ENCODE peak calls at places on chromosomes 6 and 20, in six cellular contexts. H is GM12878, M is A549, J is HepG2, A is K562, V is endothelial cell of umbilical vein. W is an unnamed sample.

GRCh38 chr6:148440877-148441453 is 98.3 kb downstream of the SASH1 start:
- DNase-seq in H (no peak), M (peak), J (peak), A (no peak), V (peak), W (no peak)

GRCh38 chr6:105346052-105346451 is 56.8 kb downstream of the PREP start:
- DNase-seq in H (no peak), M (no peak), J (peak), A (no peak), V (no peak), W (no peak)

GRCh38 chr6:113362542-113363430 is 494.4 kb upstream of the MARCKS start:
- DNase-seq in H (no peak), M (no peak), J (no peak), A (peak), V (no peak), W (no peak)

GRCh38 chr6:3776881-3777507 is 25.5 kb upstream of the PXDC1 start:
- DNase-seq in H (no peak), M (peak), J (peak), A (no peak), V (no peak), W (peak)

GRCh38 chr20:24701027-24701426 is 231.6 kb downstream of the SYNDIG1 start:
- DNase-seq in H (no peak), M (no peak), J (no peak), A (no peak), V (no peak), W (no peak)

GRCh38 chr6:154157082-154157481 is 118.0 kb downstream of the OPRM1 start:
- DNase-seq in H (no peak), M (no peak), J (no peak), A (no peak), V (no peak), W (no peak)

GRCh38 chr20:63272105-63273078 is at the start of gene ARFGAP1:
- DNase-seq in H (peak), M (peak), J (peak), A (peak), V (peak), W (peak)

GRCh38 chr6:26431258-26432162 is 8.8 kb upstream of the BTN3A3 start:
- DNase-seq in H (no peak), M (no peak), J (no peak), A (no peak), V (no peak), W (no peak)

GRCh38 chr20:36491901-36492617 is 49.3 kb upstream of the MYL9 start:
- DNase-seq in H (no peak), M (no peak), J (no peak), A (no peak), V (peak), W (peak)

GRCh38 chr6:131135244-131136020 is at the start of gene AKAP7:
- DNase-seq in H (no peak), M (peak), J (peak), A (peak), V (peak), W (peak)

GRCh38 chr20:38123021-38123587 is 42.0 kb downstream of the TGM2 start:
- DNase-seq in H (no peak), M (no peak), J (peak), A (peak), V (peak), W (no peak)

GRCh38 chr20:36478137-36478905 is 63.0 kb upstream of the MYL9 start:
- DNase-seq in H (no peak), M (no peak), J (no peak), A (no peak), V (no peak), W (no peak)

GRCh38 chr6:36848658-36849441 is 9.6 kb upstream of the CPNE5 start:
- DNase-seq in H (no peak), M (no peak), J (peak), A (peak), V (peak), W (peak)

GRCh38 chr6:129212081-129212480 is 329.1 kb downstream of the LAMA2 start:
- DNase-seq in H (no peak), M (no peak), J (no peak), A (no peak), V (no peak), W (no peak)

GRCh38 chr6:83708546-83708969 is 343 bp downstream of the SNAP91 start:
- DNase-seq in H (no peak), M (no peak), J (no peak), A (no peak), V (peak), W (no peak)

GRCh38 chr20:53402233-53403005 is 191.2 kb downstream of the ZNF217 start:
- DNase-seq in H (no peak), M (no peak), J (no peak), A (no peak), V (no peak), W (no peak)

GRCh38 chr20:62943396-62943795 is 5.4 kb downstream of the GID8 start:
- DNase-seq in H (no peak), M (no peak), J (no peak), A (no peak), V (no peak), W (no peak)

GRCh38 chr6:53437557-53438202 is 88.9 kb upstream of the ELOVL5 start:
- DNase-seq in H (peak), M (peak), J (peak), A (peak), V (peak), W (peak)

GRCh38 chr6:17867880-17868279 is 119.6 kb downstream of the KIF13A start:
- DNase-seq in H (no peak), M (no peak), J (peak), A (no peak), V (peak), W (no peak)

GRCh38 chr20:46139908-46140482 is 21.9 kb downstream of the CD40 start:
- DNase-seq in H (no peak), M (no peak), J (no peak), A (no peak), V (no peak), W (no peak)

GRCh38 chr20:362271-363254 is 15.7 kb downstream of the NRSN2 start:
- DNase-seq in H (no peak), M (peak), J (peak), A (peak), V (peak), W (peak)

GRCh38 chr20:6829510-6830116 is 62.1 kb downstream of the BMP2 start:
- DNase-seq in H (no peak), M (no peak), J (peak), A (no peak), V (peak), W (peak)

GRCh38 chr20:22800161-22800560 is 215.8 kb upstream of the FOXA2 start:
- DNase-seq in H (no peak), M (no peak), J (no peak), A (no peak), V (no peak), W (no peak)
- TF ChIP-seq MYC in H (no peak), M (no peak), J (no peak), A (no peak), V (no peak), W (no peak)

GRCh38 chr6:30914076-30914853 is at the start of gene VARS2:
- DNase-seq in H (peak), M (peak), J (peak), A (peak), V (peak), W (peak)
- TF ChIP-seq POLR2A in H (peak), M (peak), J (peak), A (peak), V (peak), W (peak)

GRCh38 chr6:106360989-106361430 is 493 bp downstream of the CRYBG1 start:
- DNase-seq in H (no peak), M (no peak), J (no peak), A (peak), V (no peak), W (peak)
- TF ChIP-seq MYC in H (no peak), M (no peak), J (no peak), A (no peak), V (no peak), W (no peak)

GRCh38 chr6:142803027-142803426 is 141.9 kb downstream of the HIVEP2 start:
- DNase-seq in H (no peak), M (no peak), J (no peak), A (no peak), V (no peak), W (no peak)

GRCh38 chr6:142800240-142800639 is 144.7 kb downstream of the HIVEP2 start:
- DNase-seq in H (no peak), M (no peak), J (no peak), A (no peak), V (no peak), W (no peak)

GRCh38 chr6:142803495-142804049 is 141.4 kb downstream of the HIVEP2 start:
- DNase-seq in H (no peak), M (no peak), J (no peak), A (no peak), V (no peak), W (no peak)

GRCh38 chr6:142804490-142804889 is 140.5 kb downstream of the HIVEP2 start:
- DNase-seq in H (no peak), M (no peak), J (no peak), A (no peak), V (no peak), W (no peak)

DNA sequence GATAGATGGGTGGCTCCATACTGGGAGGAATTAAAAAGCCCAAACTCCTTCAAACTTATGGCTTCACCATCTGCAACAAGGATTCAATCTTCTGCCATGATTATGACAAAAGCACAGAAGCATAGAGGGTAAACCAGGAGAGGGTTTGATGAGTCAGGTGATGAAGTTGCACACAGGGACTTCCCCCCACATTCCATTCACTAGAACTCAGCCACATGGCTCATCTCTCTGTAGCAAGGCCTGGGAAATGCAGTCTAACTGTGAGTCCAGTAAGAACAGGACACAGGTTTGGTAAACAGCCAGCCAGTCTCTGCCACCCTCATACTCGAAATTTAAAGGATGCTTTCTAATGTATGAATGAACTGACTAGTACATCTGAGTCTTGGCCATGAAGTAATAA is 142.9 kb downstream of the HIVEP2 start:
- DNase-seq in H (no peak), M (peak), J (peak), A (no peak), V (peak), W (peak)
- TF ChIP-seq POLR2A in H (no peak), M (no peak), J (no peak), A (no peak), V (no peak), W (no peak)

GRCh38 chr6:152863618-152864326 is 113.2 kb downstream of the VIP start:
- DNase-seq in H (peak), M (peak), J (peak), A (peak), V (peak), W (peak)
- TF ChIP-seq MYC in H (no peak), M (no peak), J (no peak), A (no peak), V (no peak), W (no peak)

DNA sequence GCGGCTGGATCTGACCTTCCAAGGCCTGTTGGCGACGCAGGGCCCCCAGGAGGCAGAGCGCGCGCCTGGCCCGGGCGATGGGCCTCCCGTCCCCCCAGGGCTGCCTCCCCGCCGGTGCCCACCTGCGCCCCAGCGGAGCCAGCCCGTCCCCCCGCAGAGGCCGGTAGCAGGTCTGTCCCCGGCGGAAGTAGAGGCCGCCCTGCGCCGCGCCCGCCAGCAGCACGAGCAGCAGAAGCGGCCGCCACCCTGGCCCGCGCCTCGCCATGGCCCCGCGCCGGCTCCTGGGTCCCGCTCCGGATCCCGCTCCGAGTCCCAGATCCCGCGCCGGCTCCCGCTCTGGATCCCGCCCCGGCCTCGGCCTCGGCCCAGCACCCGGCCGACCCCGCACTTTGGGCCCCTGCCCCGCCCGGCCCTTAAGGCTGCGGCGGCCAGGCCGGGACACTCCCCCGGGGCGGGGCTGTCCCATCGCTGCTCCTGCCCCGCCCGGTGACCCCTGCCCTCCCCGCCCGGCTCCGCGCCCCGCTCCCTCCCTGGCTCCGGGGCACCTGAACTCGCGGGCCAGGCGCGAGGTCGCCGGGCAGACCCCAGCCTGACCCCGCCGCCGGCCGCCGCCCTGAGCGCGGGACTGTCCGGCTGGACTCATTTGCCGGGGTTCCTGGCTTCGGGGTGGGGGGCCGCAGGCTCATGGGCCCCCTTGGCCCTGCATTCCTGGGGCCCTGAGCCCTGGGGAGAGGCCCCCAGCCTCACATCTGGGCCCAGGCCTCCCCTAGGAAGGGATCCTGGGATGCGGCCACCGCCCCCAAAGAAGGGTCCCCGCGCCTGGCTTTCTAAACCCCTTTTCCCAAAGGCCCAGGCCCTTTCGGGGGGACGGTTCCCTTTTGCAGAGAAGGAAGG is at the start of gene CTSZ:
- DNase-seq in H (no peak), M (peak), J (no peak), A (peak), V (peak), W (peak)
- TF ChIP-seq POLR2A in H (peak), M (peak), J (no peak), A (no peak), V (peak), W (peak)

GRCh38 chr6:158041788-158042187 is 60.1 kb downstream of the SYNJ2 start:
- DNase-seq in H (no peak), M (no peak), J (no peak), A (no peak), V (no peak), W (no peak)

GRCh38 chr6:158044525-158044888 is 62.8 kb downstream of the SYNJ2 start:
- DNase-seq in H (no peak), M (no peak), J (no peak), A (no peak), V (no peak), W (no peak)

GRCh38 chr6:158043008-158043407 is 61.3 kb downstream of the SYNJ2 start:
- DNase-seq in H (no peak), M (no peak), J (no peak), A (no peak), V (no peak), W (no peak)

GRCh38 chr6:158042245-158042798 is 60.7 kb downstream of the SYNJ2 start:
- DNase-seq in H (no peak), M (no peak), J (peak), A (peak), V (peak), W (no peak)

GRCh38 chr6:158043586-158044524 is 62.2 kb downstream of the SYNJ2 start:
- DNase-seq in H (no peak), M (no peak), J (peak), A (no peak), V (no peak), W (no peak)
- TF ChIP-seq MYC in H (no peak), M (no peak), J (no peak), A (no peak), V (no peak), W (no peak)

GRCh38 chr6:10720229-10720959 is 2.5 kb upstream of the TMEM14C start:
- DNase-seq in H (no peak), M (no peak), J (peak), A (no peak), V (peak), W (peak)
- TF ChIP-seq POLR2A in H (peak), M (no peak), J (peak), A (no peak), V (peak), W (no peak)

DNA sequence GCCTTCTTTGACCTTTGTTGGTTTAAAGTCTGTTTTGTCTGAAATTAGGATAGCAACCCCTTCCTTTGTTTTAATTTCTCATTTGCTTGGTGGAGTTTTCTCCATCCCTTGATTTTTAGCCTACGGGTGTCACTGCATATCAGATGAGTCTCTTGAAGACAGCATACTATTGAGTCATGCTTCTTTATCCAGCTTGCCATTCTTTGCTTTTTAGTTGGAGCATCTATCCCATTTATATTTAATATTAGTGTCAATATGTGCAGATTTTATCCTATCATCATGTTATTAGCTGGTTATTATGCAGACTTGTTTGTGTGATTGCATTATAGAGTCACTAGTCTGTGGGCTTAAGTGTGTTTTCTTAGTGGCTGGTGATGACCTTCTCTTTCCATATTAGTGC is 622.2 kb downstream of the MMUT start:
- DNase-seq in H (no peak), M (no peak), J (no peak), A (no peak), V (no peak), W (no peak)
- TF ChIP-seq MYC in H (no peak), M (no peak), J (no peak), A (no peak), V (no peak), W (no peak)

GRCh38 chr6:73203098-73203497 is 22.2 kb downstream of the KHDC1L start:
- DNase-seq in H (no peak), M (no peak), J (no peak), A (no peak), V (no peak), W (peak)

GRCh38 chr6:73204252-73204651 is 21.0 kb downstream of the KHDC1L start:
- DNase-seq in H (no peak), M (no peak), J (no peak), A (no peak), V (no peak), W (no peak)

GRCh38 chr6:73209117-73209516 is 16.2 kb downstream of the KHDC1L start:
- DNase-seq in H (no peak), M (no peak), J (no peak), A (no peak), V (no peak), W (no peak)

GRCh38 chr6:73207221-73207837 is 18.0 kb downstream of the KHDC1L start:
- DNase-seq in H (no peak), M (no peak), J (no peak), A (no peak), V (no peak), W (no peak)
- TF ChIP-seq POLR2A in H (no peak), M (no peak), J (no peak), A (no peak), V (no peak), W (no peak)